ENCODE peak calls at places on chromosomes 7 and 10, in eight cellular contexts. V, O, S, C, W, Z, K and B are unnamed samples.

GRCh38 chr7:29486191-29486700 is 77.4 kb upstream of the PRR15 start:
- DNase-seq in O (no peak), S (no peak), Z (no peak), W (no peak), C (no peak), V (no peak), K (no peak), B (no peak)

GRCh38 chr7:42076870-42077269 is 160.1 kb downstream of the GLI3 start:
- DNase-seq in Z (no peak), S (no peak), C (no peak), O (no peak), W (no peak), K (no peak), V (no peak), B (no peak)

GRCh38 chr7:69742237-69742636 is 144.0 kb downstream of the AUTS2 start:
- DNase-seq in O (no peak), Z (no peak), C (no peak), W (no peak), K (no peak), S (no peak), V (no peak), B (no peak)

GRCh38 chr10:103470755-103471653 is 8.0 kb downstream of the CALHM3 start:
- DNase-seq in K (no peak), Z (peak), O (no peak), S (peak), V (peak), W (peak), C (peak), B (peak)

GRCh38 chr7:87312215-87312865 is 33.1 kb upstream of the CROT start:
- DNase-seq in V (peak), C (peak), K (peak), O (peak), Z (peak), S (peak), W (peak), B (peak)

GRCh38 chr7:105806592-105807266 is 69.7 kb downstream of the ATXN7L1 start:
- DNase-seq in K (no peak), Z (peak), V (no peak), C (peak), W (peak), O (peak), S (no peak), B (peak)

GRCh38 chr10:90871279-90871760 is 454 bp upstream of the RPP30 start:
- DNase-seq in Z (peak), K (peak), W (peak), C (no peak), S (peak), O (peak), V (no peak), B (peak)

GRCh38 chr10:22655312-22655973 is 58.9 kb downstream of the PIP4K2A start:
- DNase-seq in C (peak), S (no peak), V (no peak), W (no peak), K (no peak), Z (peak), O (peak), B (no peak)

GRCh38 chr10:73590881-73591577 is at the start of gene USP54:
- DNase-seq in K (no peak), C (peak), S (peak), Z (no peak), O (peak), V (no peak), W (no peak), B (peak)

GRCh38 chr7:142053988-142054387 is 57.5 kb upstream of the MGAM2 start:
- DNase-seq in W (no peak), O (peak), V (no peak), Z (no peak), K (no peak), S (no peak), C (no peak), B (no peak)

GRCh38 chr7:129308047-129308446 is 83.2 kb downstream of the AHCYL2 start:
- DNase-seq in K (no peak), W (no peak), O (no peak), C (no peak), Z (no peak), S (no peak), V (no peak), B (no peak)

GRCh38 chr7:81816312-81816711 is 46.5 kb upstream of the HGF start:
- DNase-seq in K (no peak), Z (no peak), V (no peak), O (no peak), S (no peak), W (no peak), C (no peak), B (no peak)

GRCh38 chr7:45574521-45575500 is 643 bp downstream of the ADCY1 start:
- DNase-seq in O (peak), S (no peak), V (no peak), C (peak), W (no peak), K (peak), Z (no peak), B (no peak)

GRCh38 chr7:134693256-134693655 is 46.6 kb downstream of the BPGM start:
- DNase-seq in C (peak), O (peak), V (no peak), S (no peak), Z (no peak), K (no peak), W (no peak), B (no peak)

GRCh38 chr10:17454181-17454800 is at the start of gene ST8SIA6:
- DNase-seq in O (peak), S (peak), K (peak), C (peak), Z (peak), W (peak), V (no peak), B (peak)

GRCh38 chr7:82050792-82051191 is 280.9 kb upstream of the HGF start:
- DNase-seq in O (peak), V (no peak), C (peak), Z (no peak), W (no peak), S (no peak), K (no peak), B (no peak)

GRCh38 chr7:140689199-140690152 is 7.0 kb upstream of the NDUFB2 start:
- DNase-seq in Z (no peak), K (no peak), C (no peak), V (no peak), S (peak), W (no peak), O (no peak), B (no peak)

GRCh38 chr10:132805599-132805998 is 19.7 kb upstream of the NKX6-2 start:
- DNase-seq in Z (no peak), K (no peak), S (no peak), O (no peak), V (no peak), W (no peak), C (no peak), B (no peak)

GRCh38 chr7:16670021-16670420 is 24.0 kb downstream of the BZW2 start:
- DNase-seq in O (no peak), S (no peak), C (no peak), W (no peak), K (no peak), Z (no peak), V (no peak), B (no peak)